ENCODE peak calls at places on chromosomes 12 and 14, in ten cellular contexts. One of them, this sample, is unnamed.

GRCh38 chr14:64110832-64111231 is 183.3 kb downstream of the ESR2 start:
- DNase-seq in fibroblast of lung: peak; percentile 7
- DNase-seq in iPS-NIHi11: no peak
- DNase-seq in COR-L47: no peak
- DNase-seq in neural progenitor cell: no peak
- DNase-seq in mucosa of gallbladder: no peak
- DNase-seq in stromal cell of bone marrow: no peak
- DNase-seq in left cardiac atrium: no peak
- DNase-seq in stimulated activated CD4-positive, alpha-beta T cell treated with anti-CD3 and anti-CD28 coated beads, Interleukin-1b, Interleukin-23, amount 100 ng/mL, for 24 hours: no peak
- DNase-seq in T follicular helper cell: no peak
- DNase-seq in this sample: no peak

GRCh38 chr12:51323317-51323960 is 535 bp downstream of the BIN2 start:
- DNase-seq in fibroblast of lung: no peak
- DNase-seq in iPS-NIHi11: no peak
- DNase-seq in COR-L47: no peak
- DNase-seq in neural progenitor cell: no peak
- DNase-seq in mucosa of gallbladder: no peak
- DNase-seq in stromal cell of bone marrow: no peak
- DNase-seq in left cardiac atrium: no peak
- DNase-seq in stimulated activated CD4-positive, alpha-beta T cell treated with anti-CD3 and anti-CD28 coated beads, Interleukin-1b, Interleukin-23, amount 100 ng/mL, for 24 hours: peak; percentile 36
- DNase-seq in T follicular helper cell: peak; percentile 46
- DNase-seq in this sample: no peak

GRCh38 chr14:67938046-67938445 is 118.5 kb downstream of the RAD51B start:
- DNase-seq in fibroblast of lung: no peak
- DNase-seq in iPS-NIHi11: no peak
- DNase-seq in COR-L47: no peak
- DNase-seq in neural progenitor cell: no peak
- DNase-seq in mucosa of gallbladder: no peak
- DNase-seq in stromal cell of bone marrow: no peak
- DNase-seq in left cardiac atrium: no peak
- DNase-seq in stimulated activated CD4-positive, alpha-beta T cell treated with anti-CD3 and anti-CD28 coated beads, Interleukin-1b, Interleukin-23, amount 100 ng/mL, for 24 hours: no peak
- DNase-seq in T follicular helper cell: no peak
- DNase-seq in this sample: no peak

GRCh38 chr14:65168840-65169239 is 66.5 kb upstream of the MAX start:
- DNase-seq in fibroblast of lung: no peak
- DNase-seq in iPS-NIHi11: no peak
- DNase-seq in COR-L47: no peak
- DNase-seq in neural progenitor cell: no peak
- DNase-seq in mucosa of gallbladder: no peak
- DNase-seq in stromal cell of bone marrow: peak; percentile 43
- DNase-seq in left cardiac atrium: no peak
- DNase-seq in stimulated activated CD4-positive, alpha-beta T cell treated with anti-CD3 and anti-CD28 coated beads, Interleukin-1b, Interleukin-23, amount 100 ng/mL, for 24 hours: no peak
- DNase-seq in T follicular helper cell: no peak
- DNase-seq in this sample: no peak

GRCh38 chr12:85688837-85689236 is 147.4 kb downstream of the RASSF9 start:
- DNase-seq in fibroblast of lung: peak; percentile 48
- DNase-seq in iPS-NIHi11: no peak
- DNase-seq in COR-L47: no peak
- DNase-seq in neural progenitor cell: no peak
- DNase-seq in mucosa of gallbladder: no peak
- DNase-seq in stromal cell of bone marrow: no peak
- DNase-seq in left cardiac atrium: no peak
- DNase-seq in stimulated activated CD4-positive, alpha-beta T cell treated with anti-CD3 and anti-CD28 coated beads, Interleukin-1b, Interleukin-23, amount 100 ng/mL, for 24 hours: no peak
- DNase-seq in T follicular helper cell: no peak
- DNase-seq in this sample: no peak

GRCh38 chr12:82870825-82871377 is 184.2 kb downstream of the TMTC2 start:
- DNase-seq in fibroblast of lung: no peak
- DNase-seq in iPS-NIHi11: no peak
- DNase-seq in COR-L47: no peak
- DNase-seq in neural progenitor cell: no peak
- DNase-seq in mucosa of gallbladder: no peak
- DNase-seq in stromal cell of bone marrow: no peak
- DNase-seq in left cardiac atrium: no peak
- DNase-seq in stimulated activated CD4-positive, alpha-beta T cell treated with anti-CD3 and anti-CD28 coated beads, Interleukin-1b, Interleukin-23, amount 100 ng/mL, for 24 hours: no peak
- DNase-seq in T follicular helper cell: no peak
- DNase-seq in this sample: no peak

GRCh38 chr14:66383771-66384170 is 102.4 kb upstream of the CCDC196 start:
- DNase-seq in fibroblast of lung: no peak
- DNase-seq in iPS-NIHi11: peak; percentile 23
- DNase-seq in COR-L47: no peak
- DNase-seq in neural progenitor cell: no peak
- DNase-seq in mucosa of gallbladder: no peak
- DNase-seq in stromal cell of bone marrow: no peak
- DNase-seq in left cardiac atrium: no peak
- DNase-seq in stimulated activated CD4-positive, alpha-beta T cell treated with anti-CD3 and anti-CD28 coated beads, Interleukin-1b, Interleukin-23, amount 100 ng/mL, for 24 hours: no peak
- DNase-seq in T follicular helper cell: no peak
- DNase-seq in this sample: no peak

GRCh38 chr12:90428474-90428873 is 526.5 kb downstream of the CCER1 start:
- DNase-seq in fibroblast of lung: no peak
- DNase-seq in iPS-NIHi11: no peak
- DNase-seq in COR-L47: no peak
- DNase-seq in neural progenitor cell: no peak
- DNase-seq in mucosa of gallbladder: no peak
- DNase-seq in stromal cell of bone marrow: no peak
- DNase-seq in left cardiac atrium: no peak
- DNase-seq in stimulated activated CD4-positive, alpha-beta T cell treated with anti-CD3 and anti-CD28 coated beads, Interleukin-1b, Interleukin-23, amount 100 ng/mL, for 24 hours: no peak
- DNase-seq in T follicular helper cell: no peak
- DNase-seq in this sample: no peak

GRCh38 chr12:124686885-124687694 is 119.7 kb upstream of the NCOR2 start:
- DNase-seq in fibroblast of lung: no peak
- DNase-seq in iPS-NIHi11: no peak
- DNase-seq in COR-L47: no peak
- DNase-seq in neural progenitor cell: no peak
- DNase-seq in mucosa of gallbladder: no peak
- DNase-seq in stromal cell of bone marrow: no peak
- DNase-seq in left cardiac atrium: no peak
- DNase-seq in stimulated activated CD4-positive, alpha-beta T cell treated with anti-CD3 and anti-CD28 coated beads, Interleukin-1b, Interleukin-23, amount 100 ng/mL, for 24 hours: no peak
- DNase-seq in T follicular helper cell: no peak
- DNase-seq in this sample: peak; percentile 38

GRCh38 chr12:112839386-112839972 is 47.9 kb downstream of the RPH3A start:
- DNase-seq in fibroblast of lung: peak; percentile 87
- DNase-seq in iPS-NIHi11: no peak
- DNase-seq in COR-L47: no peak
- DNase-seq in neural progenitor cell: no peak
- DNase-seq in mucosa of gallbladder: no peak
- DNase-seq in stromal cell of bone marrow: peak; percentile 71
- DNase-seq in left cardiac atrium: no peak
- DNase-seq in stimulated activated CD4-positive, alpha-beta T cell treated with anti-CD3 and anti-CD28 coated beads, Interleukin-1b, Interleukin-23, amount 100 ng/mL, for 24 hours: no peak
- DNase-seq in T follicular helper cell: no peak
- DNase-seq in this sample: peak; percentile 92

GRCh38 chr12:7667025-7667575 is 1.4 kb upstream of the APOBEC1 start:
- DNase-seq in fibroblast of lung: no peak
- DNase-seq in iPS-NIHi11: peak; percentile 62
- DNase-seq in COR-L47: no peak
- DNase-seq in neural progenitor cell: no peak
- DNase-seq in mucosa of gallbladder: no peak
- DNase-seq in stromal cell of bone marrow: no peak
- DNase-seq in left cardiac atrium: no peak
- DNase-seq in stimulated activated CD4-positive, alpha-beta T cell treated with anti-CD3 and anti-CD28 coated beads, Interleukin-1b, Interleukin-23, amount 100 ng/mL, for 24 hours: no peak
- DNase-seq in T follicular helper cell: no peak
- DNase-seq in this sample: no peak

GRCh38 chr12:102095677-102096263 is 24.1 kb downstream of the NUP37 start:
- DNase-seq in fibroblast of lung: peak; percentile 17
- DNase-seq in iPS-NIHi11: no peak
- DNase-seq in COR-L47: peak; percentile 16
- DNase-seq in neural progenitor cell: peak; percentile 5
- DNase-seq in mucosa of gallbladder: no peak
- DNase-seq in stromal cell of bone marrow: peak; percentile 13
- DNase-seq in left cardiac atrium: no peak
- DNase-seq in stimulated activated CD4-positive, alpha-beta T cell treated with anti-CD3 and anti-CD28 coated beads, Interleukin-1b, Interleukin-23, amount 100 ng/mL, for 24 hours: no peak
- DNase-seq in T follicular helper cell: no peak
- DNase-seq in this sample: peak; percentile 31

GRCh38 chr12:53956251-53956887 is 1.7 kb downstream of the HOXC12 start:
- DNase-seq in fibroblast of lung: no peak
- DNase-seq in iPS-NIHi11: no peak
- DNase-seq in COR-L47: no peak
- DNase-seq in neural progenitor cell: no peak
- DNase-seq in mucosa of gallbladder: no peak
- DNase-seq in stromal cell of bone marrow: no peak
- DNase-seq in left cardiac atrium: no peak
- DNase-seq in stimulated activated CD4-positive, alpha-beta T cell treated with anti-CD3 and anti-CD28 coated beads, Interleukin-1b, Interleukin-23, amount 100 ng/mL, for 24 hours: no peak
- DNase-seq in T follicular helper cell: no peak
- DNase-seq in this sample: no peak

GRCh38 chr12:67649165-67650126 is 901 bp downstream of the DYRK2 start:
- DNase-seq in fibroblast of lung: no peak
- DNase-seq in iPS-NIHi11: peak; percentile 56
- DNase-seq in COR-L47: peak; percentile 47
- DNase-seq in neural progenitor cell: peak; percentile 57
- DNase-seq in mucosa of gallbladder: peak; percentile 20
- DNase-seq in stromal cell of bone marrow: no peak
- DNase-seq in left cardiac atrium: peak; percentile 48
- DNase-seq in stimulated activated CD4-positive, alpha-beta T cell treated with anti-CD3 and anti-CD28 coated beads, Interleukin-1b, Interleukin-23, amount 100 ng/mL, for 24 hours: no peak
- DNase-seq in T follicular helper cell: no peak
- DNase-seq in this sample: peak; percentile 14

GRCh38 chr12:69007166-69007857 is 74.3 kb upstream of the CPM start:
- DNase-seq in fibroblast of lung: peak; percentile 83
- DNase-seq in iPS-NIHi11: peak; percentile 44
- DNase-seq in COR-L47: no peak
- DNase-seq in neural progenitor cell: peak; percentile 73
- DNase-seq in mucosa of gallbladder: peak; percentile 18
- DNase-seq in stromal cell of bone marrow: peak; percentile 82
- DNase-seq in left cardiac atrium: peak; percentile 25
- DNase-seq in stimulated activated CD4-positive, alpha-beta T cell treated with anti-CD3 and anti-CD28 coated beads, Interleukin-1b, Interleukin-23, amount 100 ng/mL, for 24 hours: no peak
- DNase-seq in T follicular helper cell: no peak
- DNase-seq in this sample: peak; percentile 84

GRCh38 chr12:120628919-120629318 is 11.5 kb upstream of the CABP1 start:
- DNase-seq in fibroblast of lung: no peak
- DNase-seq in iPS-NIHi11: peak; percentile 76
- DNase-seq in COR-L47: no peak
- DNase-seq in neural progenitor cell: peak; percentile 45
- DNase-seq in mucosa of gallbladder: no peak
- DNase-seq in stromal cell of bone marrow: no peak
- DNase-seq in left cardiac atrium: no peak
- DNase-seq in stimulated activated CD4-positive, alpha-beta T cell treated with anti-CD3 and anti-CD28 coated beads, Interleukin-1b, Interleukin-23, amount 100 ng/mL, for 24 hours: no peak
- DNase-seq in T follicular helper cell: no peak
- DNase-seq in this sample: no peak

GRCh38 chr12:89166525-89166934 is 185.8 kb downstream of the DUSP6 start:
- DNase-seq in fibroblast of lung: peak; percentile 68
- DNase-seq in iPS-NIHi11: no peak
- DNase-seq in COR-L47: no peak
- DNase-seq in neural progenitor cell: no peak
- DNase-seq in mucosa of gallbladder: no peak
- DNase-seq in stromal cell of bone marrow: peak; percentile 93
- DNase-seq in left cardiac atrium: no peak
- DNase-seq in stimulated activated CD4-positive, alpha-beta T cell treated with anti-CD3 and anti-CD28 coated beads, Interleukin-1b, Interleukin-23, amount 100 ng/mL, for 24 hours: no peak
- DNase-seq in T follicular helper cell: no peak
- DNase-seq in this sample: peak; percentile 85

GRCh38 chr12:45427042-45427441 is 211.1 kb downstream of the ANO6 start:
- DNase-seq in fibroblast of lung: no peak
- DNase-seq in iPS-NIHi11: no peak
- DNase-seq in COR-L47: no peak
- DNase-seq in neural progenitor cell: no peak
- DNase-seq in mucosa of gallbladder: no peak
- DNase-seq in stromal cell of bone marrow: no peak
- DNase-seq in left cardiac atrium: no peak
- DNase-seq in stimulated activated CD4-positive, alpha-beta T cell treated with anti-CD3 and anti-CD28 coated beads, Interleukin-1b, Interleukin-23, amount 100 ng/mL, for 24 hours: no peak
- DNase-seq in T follicular helper cell: no peak
- DNase-seq in this sample: no peak

GRCh38 chr14:39203659-39204606 is 28.9 kb downstream of the PNN start:
- DNase-seq in fibroblast of lung: no peak
- DNase-seq in iPS-NIHi11: no peak
- DNase-seq in COR-L47: no peak
- DNase-seq in neural progenitor cell: no peak
- DNase-seq in mucosa of gallbladder: no peak
- DNase-seq in stromal cell of bone marrow: no peak
- DNase-seq in left cardiac atrium: no peak
- DNase-seq in stimulated activated CD4-positive, alpha-beta T cell treated with anti-CD3 and anti-CD28 coated beads, Interleukin-1b, Interleukin-23, amount 100 ng/mL, for 24 hours: no peak
- DNase-seq in T follicular helper cell: no peak
- DNase-seq in this sample: no peak

GRCh38 chr14:95428557-95428956 is 87.9 kb downstream of the SYNE3 start:
- DNase-seq in fibroblast of lung: no peak
- DNase-seq in iPS-NIHi11: no peak
- DNase-seq in COR-L47: no peak
- DNase-seq in neural progenitor cell: no peak
- DNase-seq in mucosa of gallbladder: no peak
- DNase-seq in stromal cell of bone marrow: no peak
- DNase-seq in left cardiac atrium: no peak
- DNase-seq in stimulated activated CD4-positive, alpha-beta T cell treated with anti-CD3 and anti-CD28 coated beads, Interleukin-1b, Interleukin-23, amount 100 ng/mL, for 24 hours: no peak
- DNase-seq in T follicular helper cell: no peak
- DNase-seq in this sample: no peak

GRCh38 chr14:69039287-69039628 is 60.2 kb upstream of the ACTN1 start:
- DNase-seq in fibroblast of lung: peak; percentile 92
- DNase-seq in iPS-NIHi11: no peak
- DNase-seq in COR-L47: no peak
- DNase-seq in neural progenitor cell: no peak
- DNase-seq in mucosa of gallbladder: no peak
- DNase-seq in stromal cell of bone marrow: no peak
- DNase-seq in left cardiac atrium: no peak
- DNase-seq in stimulated activated CD4-positive, alpha-beta T cell treated with anti-CD3 and anti-CD28 coated beads, Interleukin-1b, Interleukin-23, amount 100 ng/mL, for 24 hours: no peak
- DNase-seq in T follicular helper cell: no peak
- DNase-seq in this sample: peak; percentile 73

GRCh38 chr14:29810064-29810463 is 117.6 kb downstream of the PRKD1 start:
- DNase-seq in fibroblast of lung: no peak
- DNase-seq in iPS-NIHi11: no peak
- DNase-seq in COR-L47: no peak
- DNase-seq in neural progenitor cell: no peak
- DNase-seq in mucosa of gallbladder: no peak
- DNase-seq in stromal cell of bone marrow: no peak
- DNase-seq in left cardiac atrium: no peak
- DNase-seq in stimulated activated CD4-positive, alpha-beta T cell treated with anti-CD3 and anti-CD28 coated beads, Interleukin-1b, Interleukin-23, amount 100 ng/mL, for 24 hours: no peak
- DNase-seq in T follicular helper cell: no peak
- DNase-seq in this sample: no peak

GRCh38 chr14:29584992-29585391 is 342.7 kb downstream of the PRKD1 start:
- DNase-seq in fibroblast of lung: peak; percentile 85
- DNase-seq in iPS-NIHi11: peak; percentile 11
- DNase-seq in COR-L47: peak; percentile 57
- DNase-seq in neural progenitor cell: peak; percentile 58
- DNase-seq in mucosa of gallbladder: peak; percentile 50
- DNase-seq in stromal cell of bone marrow: peak; percentile 89
- DNase-seq in left cardiac atrium: peak; percentile 42
- DNase-seq in stimulated activated CD4-positive, alpha-beta T cell treated with anti-CD3 and anti-CD28 coated beads, Interleukin-1b, Interleukin-23, amount 100 ng/mL, for 24 hours: no peak
- DNase-seq in T follicular helper cell: no peak
- DNase-seq in this sample: peak; percentile 83

GRCh38 chr12:19712041-19712440 is 272.7 kb downstream of the AEBP2 start:
- DNase-seq in fibroblast of lung: peak; percentile 94
- DNase-seq in iPS-NIHi11: no peak
- DNase-seq in COR-L47: no peak
- DNase-seq in neural progenitor cell: no peak
- DNase-seq in mucosa of gallbladder: no peak
- DNase-seq in stromal cell of bone marrow: peak; percentile 82
- DNase-seq in left cardiac atrium: no peak
- DNase-seq in stimulated activated CD4-positive, alpha-beta T cell treated with anti-CD3 and anti-CD28 coated beads, Interleukin-1b, Interleukin-23, amount 100 ng/mL, for 24 hours: no peak
- DNase-seq in T follicular helper cell: no peak
- DNase-seq in this sample: peak; percentile 94

GRCh38 chr12:115481141-115481540 is 796.4 kb downstream of the MED13L start:
- DNase-seq in fibroblast of lung: no peak
- DNase-seq in iPS-NIHi11: no peak
- DNase-seq in COR-L47: no peak
- DNase-seq in neural progenitor cell: no peak
- DNase-seq in mucosa of gallbladder: no peak
- DNase-seq in stromal cell of bone marrow: no peak
- DNase-seq in left cardiac atrium: no peak
- DNase-seq in stimulated activated CD4-positive, alpha-beta T cell treated with anti-CD3 and anti-CD28 coated beads, Interleukin-1b, Interleukin-23, amount 100 ng/mL, for 24 hours: no peak
- DNase-seq in T follicular helper cell: no peak
- DNase-seq in this sample: no peak

GRCh38 chr14:105178868-105179140 is 2.3 kb downstream of the NUDT14 start:
- DNase-seq in fibroblast of lung: no peak
- DNase-seq in iPS-NIHi11: no peak
- DNase-seq in COR-L47: no peak
- DNase-seq in neural progenitor cell: no peak
- DNase-seq in mucosa of gallbladder: no peak
- DNase-seq in stromal cell of bone marrow: no peak
- DNase-seq in left cardiac atrium: no peak
- DNase-seq in stimulated activated CD4-positive, alpha-beta T cell treated with anti-CD3 and anti-CD28 coated beads, Interleukin-1b, Interleukin-23, amount 100 ng/mL, for 24 hours: no peak
- DNase-seq in T follicular helper cell: no peak
- DNase-seq in this sample: no peak

GRCh38 chr12:111636209-111636928 is 37.3 kb upstream of the ATXN2 start:
- DNase-seq in fibroblast of lung: peak; percentile 82
- DNase-seq in iPS-NIHi11: peak; percentile 78
- DNase-seq in COR-L47: no peak
- DNase-seq in neural progenitor cell: peak; percentile 84
- DNase-seq in mucosa of gallbladder: peak; percentile 42
- DNase-seq in stromal cell of bone marrow: peak; percentile 37
- DNase-seq in left cardiac atrium: peak; percentile 60
- DNase-seq in stimulated activated CD4-positive, alpha-beta T cell treated with anti-CD3 and anti-CD28 coated beads, Interleukin-1b, Interleukin-23, amount 100 ng/mL, for 24 hours: no peak
- DNase-seq in T follicular helper cell: no peak
- DNase-seq in this sample: peak; percentile 64

GRCh38 chr14:51521764-51522163 is 129.9 kb upstream of the FRMD6 start:
- DNase-seq in fibroblast of lung: peak; percentile 77
- DNase-seq in iPS-NIHi11: no peak
- DNase-seq in COR-L47: no peak
- DNase-seq in neural progenitor cell: no peak
- DNase-seq in mucosa of gallbladder: no peak
- DNase-seq in stromal cell of bone marrow: peak; percentile 19
- DNase-seq in left cardiac atrium: no peak
- DNase-seq in stimulated activated CD4-positive, alpha-beta T cell treated with anti-CD3 and anti-CD28 coated beads, Interleukin-1b, Interleukin-23, amount 100 ng/mL, for 24 hours: no peak
- DNase-seq in T follicular helper cell: no peak
- DNase-seq in this sample: peak; percentile 84

This sample was measured in astrocyte of the spinal cord.